ENCODE peak calls at places on chromosomes 7 and 10, in ten cellular contexts. One of them, this sample, is unnamed. For H3K36me3, the result is how much of the 10 kb centered on the place peaks cover.

GRCh38 chr7:919924-920341 is 34.5 kb downstream of the ADAP1 start:
- DNase-seq in astrocyte: no peak
- DNase-seq in tibial artery: peak
- DNase-seq in PC-3: no peak
- DNase-seq in upper lobe of right lung: peak
- DNase-seq in neural progenitor cell: no peak
- DNase-seq in osteoblast: no peak
- DNase-seq in heart right ventricle: no peak
- DNase-seq in SK-N-SH: no peak
- DNase-seq in transverse colon: peak
- DNase-seq in this sample: no peak

GRCh38 chr7:102295346-102296178 is 8.9 kb downstream of the SH2B2 start:
- DNase-seq in neural progenitor cell: no peak
- DNase-seq in heart right ventricle: no peak
- DNase-seq in PC-3: no peak
- DNase-seq in astrocyte: no peak
- DNase-seq in upper lobe of right lung: no peak
- DNase-seq in tibial artery: no peak
- DNase-seq in transverse colon: no peak
- DNase-seq in osteoblast: no peak
- DNase-seq in SK-N-SH: no peak
- DNase-seq in this sample: no peak

GRCh38 chr10:120607016-120607709 is 150.1 kb downstream of the PLPP4 start:
- DNase-seq in transverse colon: no peak
- DNase-seq in tibial artery: no peak
- DNase-seq in SK-N-SH: no peak
- DNase-seq in PC-3: peak
- DNase-seq in osteoblast: peak
- DNase-seq in neural progenitor cell: no peak
- DNase-seq in astrocyte: peak
- DNase-seq in heart right ventricle: no peak
- DNase-seq in upper lobe of right lung: no peak
- DNase-seq in this sample: peak

GRCh38 chr10:100519321-100520051 is at the start of gene SEC31B:
- DNase-seq in transverse colon: peak
- DNase-seq in tibial artery: peak
- DNase-seq in upper lobe of right lung: peak
- DNase-seq in osteoblast: peak
- DNase-seq in neural progenitor cell: peak
- DNase-seq in PC-3: no peak
- DNase-seq in SK-N-SH: peak
- DNase-seq in astrocyte: no peak
- DNase-seq in heart right ventricle: peak
- DNase-seq in this sample: no peak

GRCh38 chr7:28102778-28103177 is 77.8 kb downstream of the JAZF1 start:
- DNase-seq in osteoblast: peak
- DNase-seq in SK-N-SH: no peak
- DNase-seq in tibial artery: no peak
- DNase-seq in PC-3: peak
- DNase-seq in astrocyte: peak
- DNase-seq in transverse colon: no peak
- DNase-seq in neural progenitor cell: no peak
- DNase-seq in upper lobe of right lung: no peak
- DNase-seq in heart right ventricle: no peak
- DNase-seq in this sample: no peak

GRCh38 chr10:35635576-35635975 is 6.5 kb downstream of the FZD8 start:
- DNase-seq in SK-N-SH: peak
- DNase-seq in astrocyte: peak
- DNase-seq in tibial artery: no peak
- DNase-seq in upper lobe of right lung: no peak
- DNase-seq in PC-3: peak
- DNase-seq in osteoblast: peak
- DNase-seq in heart right ventricle: no peak
- DNase-seq in neural progenitor cell: peak
- DNase-seq in transverse colon: peak
- DNase-seq in this sample: no peak

GRCh38 chr10:69290993-69291392 is 12.7 kb downstream of the HK1 start:
- DNase-seq in upper lobe of right lung: no peak
- DNase-seq in astrocyte: no peak
- DNase-seq in heart right ventricle: no peak
- DNase-seq in neural progenitor cell: no peak
- DNase-seq in PC-3: no peak
- DNase-seq in tibial artery: no peak
- DNase-seq in osteoblast: no peak
- DNase-seq in SK-N-SH: no peak
- DNase-seq in transverse colon: no peak
- DNase-seq in this sample: no peak

GRCh38 chr7:47819054-47819920 is 129.0 kb downstream of the PKD1L1 start:
- DNase-seq in PC-3: peak
- DNase-seq in astrocyte: peak
- DNase-seq in tibial artery: peak
- DNase-seq in heart right ventricle: peak
- DNase-seq in transverse colon: peak
- DNase-seq in upper lobe of right lung: peak
- DNase-seq in osteoblast: no peak
- DNase-seq in neural progenitor cell: peak
- DNase-seq in SK-N-SH: peak
- DNase-seq in this sample: no peak

GRCh38 chr7:112779667-112780066 is 10.5 kb downstream of the TMEM168 start:
- DNase-seq in SK-N-SH: no peak
- DNase-seq in transverse colon: no peak
- DNase-seq in upper lobe of right lung: no peak
- DNase-seq in heart right ventricle: no peak
- DNase-seq in PC-3: peak
- DNase-seq in neural progenitor cell: no peak
- DNase-seq in tibial artery: no peak
- DNase-seq in astrocyte: no peak
- DNase-seq in osteoblast: no peak
- DNase-seq in this sample: no peak

GRCh38 chr10:58486821-58487220 is 25.9 kb upstream of the BICC1 start:
- DNase-seq in astrocyte: peak
- DNase-seq in heart right ventricle: no peak
- DNase-seq in transverse colon: no peak
- DNase-seq in SK-N-SH: no peak
- DNase-seq in upper lobe of right lung: no peak
- DNase-seq in PC-3: no peak
- DNase-seq in tibial artery: no peak
- DNase-seq in osteoblast: no peak
- DNase-seq in neural progenitor cell: no peak
- DNase-seq in this sample: no peak

DNA sequence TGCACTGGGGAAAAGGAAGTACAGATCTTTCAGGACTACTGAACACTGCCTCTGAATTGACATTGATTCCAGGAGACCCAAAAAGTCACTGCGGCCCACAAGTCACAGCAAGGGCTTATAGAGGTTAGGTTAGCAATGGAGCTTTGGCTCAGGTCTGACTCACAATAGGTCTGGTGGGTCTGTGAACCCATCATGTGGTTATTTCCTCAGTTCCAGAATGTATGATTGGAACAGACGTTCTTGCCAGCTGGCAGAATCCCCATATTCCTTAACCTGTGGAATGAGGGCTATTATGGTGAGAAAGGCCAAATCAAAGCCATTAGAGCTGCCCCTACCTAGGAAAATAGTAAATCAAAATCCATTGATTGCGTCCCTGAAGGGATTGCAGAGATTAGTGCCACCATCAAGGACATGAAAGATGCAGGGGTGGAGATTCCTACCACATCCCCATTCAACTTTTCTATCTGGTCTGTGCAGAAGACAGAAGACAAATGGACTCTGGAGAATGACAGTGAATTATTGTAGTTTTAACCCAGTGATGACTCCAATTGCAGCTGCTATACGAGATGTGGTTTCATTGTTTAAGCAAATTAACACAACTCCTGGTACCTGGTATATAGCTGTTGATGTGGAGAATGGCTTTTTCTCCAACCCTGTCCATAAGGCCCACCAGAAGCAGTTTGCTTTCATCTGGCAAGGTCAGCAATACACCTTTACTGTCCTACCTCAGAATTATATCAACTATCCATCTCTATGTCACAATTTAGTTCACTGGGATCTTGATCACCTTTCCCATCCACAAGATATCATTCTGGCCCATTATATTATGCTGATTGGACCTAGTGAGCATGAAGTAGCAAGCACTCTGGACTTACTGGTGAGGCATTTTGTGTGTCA is 44.5 kb upstream of the PIK3CG start:
- DNase-seq in tibial artery: no peak
- DNase-seq in transverse colon: no peak
- DNase-seq in osteoblast: no peak
- DNase-seq in SK-N-SH: no peak
- DNase-seq in PC-3: no peak
- DNase-seq in astrocyte: peak
- DNase-seq in neural progenitor cell: no peak
- DNase-seq in upper lobe of right lung: no peak
- DNase-seq in heart right ventricle: no peak
- DNase-seq in this sample: no peak
- TF ChIP-seq CTCF in tibial artery: no peak
- TF ChIP-seq CTCF in transverse colon: no peak
- TF ChIP-seq CTCF in osteoblast: no peak
- TF ChIP-seq CTCF in SK-N-SH: no peak
- TF ChIP-seq CTCF in PC-3: no peak
- TF ChIP-seq CTCF in astrocyte: no peak
- TF ChIP-seq CTCF in neural progenitor cell: no peak
- TF ChIP-seq CTCF in upper lobe of right lung: no peak
- TF ChIP-seq CTCF in heart right ventricle: no peak
- TF ChIP-seq CTCF in this sample: no peak

GRCh38 chr10:13698217-13698616 is 111.5 kb downstream of the PRPF18 start:
- DNase-seq in tibial artery: no peak
- DNase-seq in SK-N-SH: no peak
- DNase-seq in osteoblast: no peak
- DNase-seq in transverse colon: no peak
- DNase-seq in PC-3: no peak
- DNase-seq in astrocyte: no peak
- DNase-seq in upper lobe of right lung: no peak
- DNase-seq in neural progenitor cell: no peak
- DNase-seq in heart right ventricle: no peak
- DNase-seq in this sample: no peak

GRCh38 chr10:13695588-13695987 is 108.8 kb downstream of the PRPF18 start:
- DNase-seq in tibial artery: peak
- DNase-seq in neural progenitor cell: no peak
- DNase-seq in osteoblast: no peak
- DNase-seq in SK-N-SH: no peak
- DNase-seq in astrocyte: no peak
- DNase-seq in upper lobe of right lung: no peak
- DNase-seq in PC-3: no peak
- DNase-seq in transverse colon: no peak
- DNase-seq in heart right ventricle: no peak
- DNase-seq in this sample: no peak

GRCh38 chr10:13700461-13701144 is 113.8 kb downstream of the PRPF18 start:
- DNase-seq in osteoblast: no peak
- DNase-seq in upper lobe of right lung: peak
- DNase-seq in transverse colon: no peak
- DNase-seq in tibial artery: peak
- DNase-seq in astrocyte: no peak
- DNase-seq in SK-N-SH: no peak
- DNase-seq in PC-3: no peak
- DNase-seq in heart right ventricle: no peak
- DNase-seq in neural progenitor cell: no peak
- DNase-seq in this sample: no peak

GRCh38 chr10:13701157-13701919 is 114.6 kb downstream of the PRPF18 start:
- DNase-seq in upper lobe of right lung: peak
- DNase-seq in osteoblast: no peak
- DNase-seq in heart right ventricle: no peak
- DNase-seq in transverse colon: no peak
- DNase-seq in tibial artery: peak
- DNase-seq in astrocyte: no peak
- DNase-seq in PC-3: no peak
- DNase-seq in neural progenitor cell: no peak
- DNase-seq in SK-N-SH: no peak
- DNase-seq in this sample: no peak

GRCh38 chr10:13699216-13699615 is 112.5 kb downstream of the PRPF18 start:
- DNase-seq in tibial artery: peak
- DNase-seq in neural progenitor cell: no peak
- DNase-seq in upper lobe of right lung: no peak
- DNase-seq in osteoblast: no peak
- DNase-seq in astrocyte: no peak
- DNase-seq in transverse colon: no peak
- DNase-seq in PC-3: no peak
- DNase-seq in heart right ventricle: peak
- DNase-seq in SK-N-SH: no peak
- DNase-seq in this sample: no peak
- H3K36me3 ChIP-seq in tibial artery: under half
- H3K36me3 ChIP-seq in neural progenitor cell: under half
- H3K36me3 ChIP-seq in upper lobe of right lung: under half
- H3K36me3 ChIP-seq in osteoblast: half or more
- H3K36me3 ChIP-seq in astrocyte: half or more
- H3K36me3 ChIP-seq in transverse colon: under half
- H3K36me3 ChIP-seq in PC-3: under half
- H3K36me3 ChIP-seq in heart right ventricle: under half
- H3K36me3 ChIP-seq in SK-N-SH: under half
- H3K36me3 ChIP-seq in this sample: under half

DNA sequence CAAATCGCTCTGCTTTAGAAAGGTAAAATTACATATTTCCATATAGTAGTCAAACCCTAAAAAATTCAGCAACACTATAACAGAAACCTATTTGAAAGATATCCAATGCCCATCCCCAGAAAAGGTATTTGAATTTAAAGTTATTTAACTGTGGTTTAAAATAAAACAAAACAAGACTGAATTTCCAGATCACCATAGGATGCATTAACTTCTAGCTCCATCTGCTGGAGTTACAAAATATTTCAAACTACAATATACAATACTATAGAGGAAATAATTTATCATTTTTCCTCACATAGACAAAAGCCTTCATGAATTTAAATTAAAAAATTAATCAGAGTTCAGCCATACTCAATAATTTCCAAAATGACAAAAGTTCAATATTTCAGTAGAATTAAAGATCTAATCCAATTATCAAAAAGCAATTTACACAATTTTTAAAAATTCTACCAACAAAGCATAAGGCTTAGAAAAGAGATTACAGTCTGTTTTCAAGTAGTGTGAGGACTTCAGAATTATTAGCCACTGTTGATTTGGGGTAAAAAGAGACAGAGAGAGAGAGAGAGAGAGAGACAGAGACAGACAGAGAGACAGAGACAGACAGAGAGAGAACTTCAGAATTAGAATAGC is 75.9 kb downstream of the LMBR1 start:
- DNase-seq in tibial artery: no peak
- DNase-seq in heart right ventricle: no peak
- DNase-seq in transverse colon: no peak
- DNase-seq in osteoblast: no peak
- DNase-seq in neural progenitor cell: peak
- DNase-seq in SK-N-SH: peak
- DNase-seq in PC-3: peak
- DNase-seq in upper lobe of right lung: no peak
- DNase-seq in astrocyte: no peak
- DNase-seq in this sample: no peak
- TF ChIP-seq CTCF in tibial artery: peak
- TF ChIP-seq CTCF in heart right ventricle: peak
- TF ChIP-seq CTCF in transverse colon: no peak
- TF ChIP-seq CTCF in osteoblast: peak
- TF ChIP-seq CTCF in neural progenitor cell: peak
- TF ChIP-seq CTCF in SK-N-SH: peak
- TF ChIP-seq CTCF in PC-3: peak
- TF ChIP-seq CTCF in upper lobe of right lung: peak
- TF ChIP-seq CTCF in astrocyte: peak
- TF ChIP-seq CTCF in this sample: peak

DNA sequence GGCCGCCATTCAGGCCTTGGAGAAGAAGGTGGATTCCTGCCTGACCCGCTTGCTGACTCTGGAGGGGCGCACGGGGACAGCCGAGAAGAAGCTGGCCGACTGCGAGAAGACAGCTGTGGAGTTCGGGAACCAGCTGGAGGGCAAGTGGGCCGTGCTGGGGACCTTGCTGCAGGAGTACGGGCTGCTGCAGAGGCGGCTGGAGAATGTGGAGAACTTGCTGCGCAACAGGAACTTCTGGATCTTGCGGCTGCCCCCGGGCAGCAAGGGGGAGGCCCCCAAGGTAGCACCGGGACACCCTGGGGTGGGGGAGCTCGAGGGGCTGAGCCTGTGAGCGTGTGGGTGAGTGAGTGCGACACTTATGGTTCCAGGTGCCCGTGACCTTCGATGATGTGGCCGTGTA is 4.5 kb downstream of the ZNF783 start:
- DNase-seq in upper lobe of right lung: no peak
- DNase-seq in heart right ventricle: no peak
- DNase-seq in transverse colon: no peak
- DNase-seq in tibial artery: no peak
- DNase-seq in astrocyte: no peak
- DNase-seq in osteoblast: peak
- DNase-seq in SK-N-SH: no peak
- DNase-seq in PC-3: no peak
- DNase-seq in neural progenitor cell: no peak
- DNase-seq in this sample: no peak
- H3K36me3 ChIP-seq in upper lobe of right lung: under half
- H3K36me3 ChIP-seq in heart right ventricle: under half
- H3K36me3 ChIP-seq in transverse colon: under half
- H3K36me3 ChIP-seq in tibial artery: half or more
- H3K36me3 ChIP-seq in astrocyte: under half
- H3K36me3 ChIP-seq in osteoblast: under half
- H3K36me3 ChIP-seq in SK-N-SH: under half
- H3K36me3 ChIP-seq in PC-3: under half
- H3K36me3 ChIP-seq in neural progenitor cell: under half
- H3K36me3 ChIP-seq in this sample: under half

This sample was measured in BJ.